ENCODE peak calls at places on chromosomes 11 and 22, in ten cellular contexts. Y, B, R, A, J, G, T, Q, K and X are unnamed samples.

GRCh38 chr11:45872513-45873356 is 12.7 kb upstream of the MAPK8IP1 start:
- DNase-seq in Y (no peak), B (no peak), R (peak), A (no peak), J (no peak), G (peak), T (peak), Q (no peak), K (peak), X (peak)

GRCh38 chr11:8839957-8840945 is 70.7 kb upstream of the AKIP1 start:
- DNase-seq in Y (no peak), B (no peak), R (peak), A (no peak), J (no peak), G (no peak), T (no peak), Q (no peak), K (peak), X (no peak)

GRCh38 chr11:1283091-1283511 is 26.3 kb downstream of the TOLLIP start:
- DNase-seq in Y (no peak), B (no peak), R (no peak), A (no peak), J (no peak), G (no peak), T (no peak), Q (no peak), K (no peak), X (no peak)

GRCh38 chr22:20524004-20524481 is 16.6 kb downstream of the MED15 start:
- DNase-seq in Y (no peak), B (no peak), R (no peak), A (no peak), J (no peak), G (no peak), T (no peak), Q (peak), K (no peak), X (no peak)

GRCh38 chr11:88152381-88152780 is 22.9 kb downstream of the RAB38 start:
- DNase-seq in Y (no peak), B (no peak), R (no peak), A (no peak), J (no peak), G (no peak), T (no peak), Q (no peak), K (no peak), X (no peak)

GRCh38 chr11:126307706-126308105 is 3.8 kb downstream of the DCPS start:
- DNase-seq in Y (no peak), B (no peak), R (peak), A (no peak), J (no peak), G (no peak), T (peak), Q (no peak), K (peak), X (no peak)

GRCh38 chr22:43446881-43447280 is 35.1 kb downstream of the MPPED1 start:
- DNase-seq in Y (no peak), B (peak), R (no peak), A (no peak), J (no peak), G (no peak), T (no peak), Q (no peak), K (no peak), X (no peak)

GRCh38 chr11:748007-748359 is 719 bp downstream of the TALDO1 start:
- DNase-seq in Y (no peak), B (no peak), R (no peak), A (no peak), J (no peak), G (no peak), T (no peak), Q (no peak), K (no peak), X (no peak)

GRCh38 chr22:39299829-39300178 is 19.6 kb downstream of the RPL3 start:
- DNase-seq in Y (no peak), B (no peak), R (no peak), A (no peak), J (no peak), G (no peak), T (no peak), Q (no peak), K (no peak), X (no peak)

GRCh38 chr11:69483170-69483569 is 1.7 kb downstream of the LINC01488 start:
- DNase-seq in Y (no peak), B (no peak), R (no peak), A (no peak), J (no peak), G (no peak), T (no peak), Q (no peak), K (no peak), X (no peak)

GRCh38 chr11:69819541-69820070 is 390 bp upstream of the FGF3 start:
- DNase-seq in Y (no peak), B (no peak), R (no peak), A (no peak), J (no peak), G (no peak), T (no peak), Q (no peak), K (peak), X (no peak)